ENCODE peak calls at places on chromosomes 13 and 19, in eight cellular contexts. T is AG10803, V is psoas muscle, H is kidney epithelial cell, A is pancreas, K is GM12865, C is fibroblast of mammary gland, R is coronary artery. F is an unnamed sample.
A peak's percentile ranks its signal among the peaks of the same experiment; 100 is the strongest.

GRCh38 chr19:47445937-47446402 is 25.7 kb downstream of the SLC8A2 start:
- DNase-seq in T (peak; percentile 14), V (peak; percentile 67), H (no peak), A (peak; percentile 41), K (peak; percentile 24), C (no peak), R (no peak), F (peak; percentile 65)

GRCh38 chr19:17797397-17798201 is 2.7 kb downstream of the B3GNT3 start:
- DNase-seq in T (no peak), V (no peak), H (no peak), A (peak; percentile 81), K (no peak), C (no peak), R (no peak), F (peak; percentile 85)

GRCh38 chr19:32041681-32042292 is 303.6 kb upstream of the ZNF507 start:
- DNase-seq in T (peak; percentile 29), V (no peak), H (no peak), A (peak; percentile 41), K (no peak), C (peak; percentile 31), R (no peak), F (no peak)

GRCh38 chr19:23309926-23310325 is 59.7 kb upstream of the ZNF724 start:
- DNase-seq in T (no peak), V (no peak), H (no peak), A (no peak), K (no peak), C (no peak), R (no peak), F (no peak)

GRCh38 chr19:28065026-28065425 is 1147.9 kb downstream of the UQCRFS1 start:
- DNase-seq in T (peak; percentile 3), V (no peak), H (no peak), A (no peak), K (no peak), C (no peak), R (no peak), F (no peak)

GRCh38 chr13:98214008-98214643 is 37.1 kb upstream of the RNF113B start:
- DNase-seq in T (peak; percentile 72), V (peak; percentile 50), H (no peak), A (peak; percentile 20), K (no peak), C (peak; percentile 83), R (no peak), F (no peak)

GRCh38 chr13:72437458-72437857 is 290.0 kb downstream of the MZT1 start:
- DNase-seq in T (peak; percentile 46), V (no peak), H (peak; percentile 10), A (no peak), K (no peak), C (peak; percentile 44), R (no peak), F (no peak)

GRCh38 chr19:5935473-5936307 is 21.6 kb downstream of the CAPS start:
- DNase-seq in T (no peak), V (no peak), H (no peak), A (no peak), K (no peak), C (peak; percentile 48), R (no peak), F (no peak)

GRCh38 chr13:31773538-31773937 is 34.2 kb downstream of the RXFP2 start:
- DNase-seq in T (peak; percentile 84), V (no peak), H (no peak), A (no peak), K (no peak), C (peak; percentile 92), R (no peak), F (no peak)

GRCh38 chr13:74129500-74130144 is 4.6 kb downstream of the KLF12 start:
- DNase-seq in T (peak; percentile 56), V (no peak), H (no peak), A (no peak), K (peak; percentile 60), C (peak; percentile 52), R (no peak), F (no peak)

GRCh38 chr13:59364508-59365187 is 799.1 kb downstream of the DIAPH3 start:
- DNase-seq in T (no peak), V (no peak), H (no peak), A (no peak), K (no peak), C (no peak), R (no peak), F (no peak)

GRCh38 chr13:41915096-41915495 is 45.8 kb downstream of the VWA8 start:
- DNase-seq in T (no peak), V (no peak), H (no peak), A (no peak), K (no peak), C (peak; percentile 53), R (no peak), F (no peak)

GRCh38 chr19:10744848-10745293 is 27.0 kb downstream of the DNM2 start:
- DNase-seq in T (no peak), V (no peak), H (no peak), A (no peak), K (no peak), C (no peak), R (no peak), F (no peak)

GRCh38 chr19:45406957-45407375 is 522 bp downstream of the POLR1G start:
- DNase-seq in T (no peak), V (no peak), H (no peak), A (no peak), K (peak; percentile 35), C (no peak), R (no peak), F (no peak)

GRCh38 chr19:45405435-45406164 is 731 bp upstream of the PPP1R13L start:
- DNase-seq in T (peak; percentile 87), V (peak; percentile 94), H (peak; percentile 75), A (peak; percentile 93), K (peak; percentile 87), C (peak; percentile 90), R (peak; percentile 94), F (peak; percentile 95)

GRCh38 chr19:45408121-45408520 is 1.7 kb downstream of the POLR1G start:
- DNase-seq in T (no peak), V (no peak), H (no peak), A (no peak), K (no peak), C (no peak), R (no peak), F (no peak)

GRCh38 chr19:45404557-45405434 is at the start of gene PPP1R13L:
- DNase-seq in T (peak; percentile 82), V (peak; percentile 84), H (peak; percentile 70), A (peak; percentile 95), K (peak; percentile 58), C (peak; percentile 66), R (peak; percentile 94), F (peak; percentile 98)

DNA sequence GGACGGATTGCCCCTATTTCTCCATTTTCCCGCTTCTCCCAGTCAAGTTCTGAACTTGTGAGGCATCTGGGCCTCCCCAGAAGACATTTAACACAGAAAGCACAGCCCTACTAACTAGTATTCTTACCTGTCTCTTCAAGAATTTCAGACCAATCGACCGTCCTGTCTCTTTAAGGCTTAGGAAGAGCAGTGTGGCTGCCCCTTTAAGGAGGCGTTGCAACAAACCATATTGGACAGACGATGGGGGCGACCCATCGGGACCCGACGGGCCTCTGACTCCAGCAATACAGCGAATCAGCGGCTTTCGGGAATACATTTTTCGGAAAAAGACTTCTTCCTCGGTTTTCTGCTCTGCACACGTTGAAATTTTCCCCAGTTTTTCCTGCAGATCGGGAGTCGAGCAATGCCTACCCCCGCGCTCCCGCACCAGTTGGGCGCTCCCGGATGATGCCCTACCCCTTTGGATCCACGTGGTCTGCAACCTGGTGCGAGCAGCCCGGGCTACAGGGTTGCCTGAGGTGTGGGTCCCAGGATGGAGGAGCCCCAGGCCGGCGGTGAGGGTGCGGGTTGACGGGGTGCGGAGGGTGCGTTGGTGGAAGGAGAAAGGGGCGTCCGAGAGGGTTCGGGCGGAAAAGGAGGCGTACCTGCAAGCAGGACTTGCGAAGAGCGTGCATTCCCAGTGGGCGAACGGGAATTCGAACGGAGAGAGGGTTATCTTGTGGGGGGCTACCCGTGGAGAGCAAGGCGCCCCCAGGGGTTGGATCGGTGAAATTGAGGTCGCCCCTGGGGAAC is at the start of gene POLR1G:
- DNase-seq in T (peak; percentile 78), V (peak; percentile 87), H (no peak), A (peak; percentile 81), K (peak; percentile 87), C (peak; percentile 78), R (no peak), F (peak; percentile 87)
- TF ChIP-seq CTCF in T (no peak), V (no peak), H (no peak), A (no peak), K (no peak), C (no peak), R (no peak), F (no peak)

DNA sequence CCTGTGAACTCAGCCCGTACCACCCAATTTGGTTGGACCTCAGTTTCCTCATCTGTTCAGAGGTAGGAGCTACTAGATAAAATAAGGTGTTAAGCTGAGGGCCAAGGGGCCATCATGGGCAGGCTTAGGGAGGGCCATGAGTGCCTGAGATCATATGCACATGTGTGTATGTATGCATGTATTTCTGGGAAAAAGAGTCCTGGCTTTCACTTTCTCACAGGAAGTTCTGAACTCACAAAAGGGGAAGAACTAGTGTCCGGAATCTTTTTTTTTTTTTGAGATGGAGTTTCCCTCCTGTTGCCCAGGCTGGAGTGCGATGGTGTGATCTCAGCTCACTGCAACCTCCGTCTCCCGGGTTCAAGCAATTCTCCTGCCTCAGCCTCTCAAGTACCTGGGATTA is 18.9 kb downstream of the TGFB1 start:
- DNase-seq in T (no peak), V (no peak), H (no peak), A (no peak), K (peak; percentile 53), C (no peak), R (no peak), F (no peak)
- TF ChIP-seq CTCF in T (no peak), V (no peak), H (no peak), A (no peak), K (no peak), C (no peak), R (no peak), F (no peak)

DNA sequence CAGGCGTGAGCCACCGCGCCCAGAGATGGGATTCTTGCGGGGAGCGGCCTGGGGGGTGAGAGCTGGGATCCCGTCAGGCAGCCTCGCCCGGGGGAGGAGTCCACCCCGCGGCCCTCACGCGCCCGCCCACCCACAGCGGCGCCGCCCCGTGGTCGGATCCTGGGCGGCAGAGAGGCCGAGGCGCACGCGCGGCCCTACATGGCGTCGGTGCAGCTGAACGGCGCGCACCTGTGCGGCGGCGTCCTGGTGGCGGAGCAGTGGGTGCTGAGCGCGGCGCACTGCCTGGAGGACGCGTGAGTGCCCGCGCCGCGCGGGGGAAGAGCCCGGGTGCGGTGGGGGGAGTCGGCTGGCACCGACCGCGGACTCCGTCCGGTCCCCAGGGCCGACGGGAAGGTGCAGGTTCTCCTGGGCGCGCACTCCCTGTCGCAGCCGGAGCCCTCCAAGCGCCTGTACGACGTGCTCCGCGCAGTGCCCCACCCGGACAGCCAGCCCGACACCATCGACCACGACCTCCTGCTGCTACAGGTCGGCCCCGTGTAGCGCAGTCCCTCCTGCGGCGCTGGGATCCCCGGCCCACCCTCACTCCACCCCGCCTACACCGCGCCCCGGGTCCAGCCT is 1.1 kb downstream of the CFD start:
- DNase-seq in T (peak; percentile 74), V (peak; percentile 87), H (no peak), A (no peak), K (peak; percentile 74), C (peak; percentile 70), R (no peak), F (peak; percentile 78)
- TF ChIP-seq CTCF in T (peak; percentile 1), V (no peak), H (no peak), A (no peak), K (no peak), C (no peak), R (no peak), F (no peak)

GRCh38 chr13:50387124-50387581 is 371.9 kb downstream of the KCNRG start:
- DNase-seq in T (peak; percentile 40), V (peak; percentile 82), H (no peak), A (peak; percentile 38), K (peak; percentile 43), C (peak; percentile 41), R (no peak), F (peak; percentile 30)
- TF ChIP-seq CTCF in T (peak; percentile 37), V (no peak), H (peak; percentile 37), A (peak; percentile 11), K (peak; percentile 33), C (peak; percentile 14), R (no peak), F (no peak)

F was measured in Calu3.